ENCODE peak calls at places on chromosome X, in nine cellular contexts. X, J, D, Z, G, N, V, K and I are unnamed samples.

GRCh38 chrX:45850197-45850774 is 649.6 kb upstream of the DIPK2B start:
- ATAC-seq in X (peak), J (no peak), D (no peak), Z (peak), G (peak), N (no peak), V (peak), K (no peak), I (no peak)

GRCh38 chrX:41085883-41086626 is 810 bp downstream of the USP9X start:
- ATAC-seq in X (peak), J (no peak), D (peak), Z (peak), G (no peak), N (peak), V (no peak), K (peak), I (peak)

GRCh38 chrX:111244238-111244750 is 26.0 kb downstream of the CAPN6 start:
- ATAC-seq in X (no peak), J (no peak), D (no peak), Z (no peak), G (no peak), N (no peak), V (no peak), K (no peak), I (peak)

GRCh38 chrX:72127332-72127731 is 4.4 kb downstream of the RTL5 start:
- ATAC-seq in X (no peak), J (no peak), D (no peak), Z (no peak), G (no peak), N (no peak), V (no peak), K (no peak), I (no peak)

GRCh38 chrX:12988797-12989196 is 13.9 kb downstream of the TMSB4X start:
- ATAC-seq in X (peak), J (no peak), D (peak), Z (peak), G (no peak), N (peak), V (no peak), K (peak), I (peak)

GRCh38 chrX:153576239-153576870 is 22.6 kb downstream of the CCNQ start:
- ATAC-seq in X (no peak), J (no peak), D (no peak), Z (no peak), G (no peak), N (no peak), V (no peak), K (no peak), I (no peak)

GRCh38 chrX:152819732-152820131 is 10.8 kb downstream of the CETN2 start:
- ATAC-seq in X (no peak), J (no peak), D (no peak), Z (no peak), G (no peak), N (no peak), V (no peak), K (no peak), I (no peak)

GRCh38 chrX:68999351-68999750 is 165.9 kb downstream of the PJA1 start:
- ATAC-seq in X (no peak), J (no peak), D (no peak), Z (no peak), G (no peak), N (no peak), V (no peak), K (no peak), I (peak)

GRCh38 chrX:108353452-108353851 is 84.8 kb downstream of the COL4A6 start:
- ATAC-seq in X (no peak), J (no peak), D (no peak), Z (no peak), G (no peak), N (no peak), V (no peak), K (no peak), I (no peak)

GRCh38 chrX:13652256-13653021 is 502 bp upstream of the TCEANC start:
- ATAC-seq in X (no peak), J (no peak), D (no peak), Z (no peak), G (no peak), N (no peak), V (no peak), K (no peak), I (no peak)

GRCh38 chrX:124362761-124363160 is 16.4 kb downstream of the SH2D1A start:
- ATAC-seq in X (no peak), J (no peak), D (no peak), Z (no peak), G (no peak), N (no peak), V (no peak), K (no peak), I (no peak)

GRCh38 chrX:150155396-150156048 is 207.6 kb upstream of the MAMLD1 start:
- ATAC-seq in X (no peak), J (no peak), D (no peak), Z (no peak), G (no peak), N (no peak), V (no peak), K (no peak), I (peak)

GRCh38 chrX:19386679-19387078 is 43.0 kb downstream of the PDHA1 start:
- ATAC-seq in X (no peak), J (no peak), D (no peak), Z (no peak), G (no peak), N (no peak), V (no peak), K (no peak), I (no peak)

GRCh38 chrX:572490-573124 is 58.0 kb upstream of the SHOX start:
- ATAC-seq in X (no peak), J (no peak), D (no peak), Z (no peak), G (no peak), N (no peak), V (no peak), K (no peak), I (no peak)

GRCh38 chrX:136779346-136779781 is 1.4 kb downstream of the ARHGEF6 start:
- ATAC-seq in X (peak), J (no peak), D (no peak), Z (peak), G (peak), N (peak), V (peak), K (no peak), I (no peak)

GRCh38 chrX:24870143-24870542 is 145.6 kb downstream of the ARX start:
- ATAC-seq in X (peak), J (no peak), D (no peak), Z (peak), G (no peak), N (no peak), V (no peak), K (no peak), I (no peak)

GRCh38 chrX:49102221-49102620 is 21.3 kb downstream of the GPKOW start:
- ATAC-seq in X (no peak), J (no peak), D (no peak), Z (no peak), G (no peak), N (no peak), V (no peak), K (no peak), I (no peak)

GRCh38 chrX:109600114-109600710 is 24.8 kb downstream of the KCNE5 start:
- ATAC-seq in X (peak), J (no peak), D (no peak), Z (no peak), G (no peak), N (no peak), V (no peak), K (peak), I (no peak)

GRCh38 chrX:27548624-27549023 is 41.5 kb upstream of the DCAF8L2 start:
- ATAC-seq in X (no peak), J (no peak), D (no peak), Z (no peak), G (no peak), N (no peak), V (no peak), K (no peak), I (no peak)

GRCh38 chrX:109940411-109940810 is 62.5 kb upstream of the TMEM164 start:
- ATAC-seq in X (no peak), J (no peak), D (no peak), Z (no peak), G (no peak), N (no peak), V (no peak), K (no peak), I (no peak)

GRCh38 chrX:154352012-154352401 is 22.4 kb downstream of the FLNA start:
- ATAC-seq in X (no peak), J (no peak), D (no peak), Z (no peak), G (peak), N (no peak), V (no peak), K (no peak), I (no peak)

GRCh38 chrX:13734278-13735172 is at the start of the genes OFD1 and TRAPPC2:
- ATAC-seq in X (peak), J (peak), D (peak), Z (peak), G (peak), N (peak), V (peak), K (peak), I (peak)

GRCh38 chrX:16610121-16610565 is 39.8 kb upstream of the S100G start:
- ATAC-seq in X (no peak), J (no peak), D (no peak), Z (no peak), G (no peak), N (no peak), V (no peak), K (no peak), I (no peak)

GRCh38 chrX:96563663-96564062 is 121.0 kb upstream of the DIAPH2 start:
- ATAC-seq in X (peak), J (peak), D (peak), Z (no peak), G (no peak), N (peak), V (no peak), K (peak), I (no peak)

GRCh38 chrX:154654372-154654771 is 993 bp upstream of the CTAG2 start:
- ATAC-seq in X (no peak), J (no peak), D (no peak), Z (no peak), G (no peak), N (no peak), V (no peak), K (no peak), I (no peak)

GRCh38 chrX:15418041-15418706 is 34.0 kb upstream of the VEGFD start:
- ATAC-seq in X (no peak), J (peak), D (no peak), Z (no peak), G (no peak), N (peak), V (no peak), K (no peak), I (no peak)

GRCh38 chrX:22247169-22247568 is 25.5 kb upstream of the CBLL2 start:
- ATAC-seq in X (no peak), J (no peak), D (no peak), Z (no peak), G (no peak), N (no peak), V (no peak), K (no peak), I (no peak)

GRCh38 chrX:19602866-19603620 is 87.7 kb upstream of the MAP3K15 start:
- ATAC-seq in X (no peak), J (no peak), D (no peak), Z (no peak), G (no peak), N (peak), V (no peak), K (no peak), I (no peak)

GRCh38 chrX:46837543-46838481 is 969 bp downstream of the RP2 start:
- ATAC-seq in X (peak), J (no peak), D (no peak), Z (no peak), G (no peak), N (no peak), V (no peak), K (no peak), I (peak)

GRCh38 chrX:100447563-100448397 is 37.7 kb upstream of the PCDH19 start:
- ATAC-seq in X (peak), J (peak), D (no peak), Z (peak), G (no peak), N (peak), V (no peak), K (peak), I (peak)

GRCh38 chrX:15384304-15384703 is at the start of gene VEGFD:
- ATAC-seq in X (no peak), J (peak), D (no peak), Z (no peak), G (no peak), N (no peak), V (no peak), K (peak), I (no peak)

GRCh38 chrX:115892787-115893671 is 277.5 kb upstream of the AGTR2 start:
- ATAC-seq in X (peak), J (peak), D (peak), Z (no peak), G (no peak), N (peak), V (no peak), K (no peak), I (peak)

GRCh38 chrX:46260502-46260901 is 284.7 kb downstream of the ZNF674 start:
- ATAC-seq in X (peak), J (no peak), D (no peak), Z (peak), G (no peak), N (no peak), V (no peak), K (no peak), I (peak)

GRCh38 chrX:124401696-124402095 is 55.3 kb downstream of the SH2D1A start:
- ATAC-seq in X (no peak), J (no peak), D (no peak), Z (no peak), G (no peak), N (no peak), V (no peak), K (no peak), I (no peak)

GRCh38 chrX:153688071-153688470 is 345 bp downstream of the SLC6A8 start:
- ATAC-seq in X (no peak), J (peak), D (no peak), Z (no peak), G (peak), N (no peak), V (peak), K (no peak), I (no peak)